ENCODE peak calls at places on chromosomes 3 and 15, in six cellular contexts. M is pancreas, U is nephron progenitor cell, O is suprapubic skin, Z is astrocyte, P is fibroblast of pulmonary artery. J is an unnamed sample.
A peak's percentile ranks its signal among the peaks of the same experiment; 100 is the strongest.

GRCh38 chr3:119173325-119173724 is at the start of gene UPK1B:
- DNase-seq in O (no peak), U (peak; percentile 42), M (no peak), P (no peak), Z (no peak), J (no peak)

GRCh38 chr15:95300958-95301357 is 1029.5 kb upstream of the NR2F2 start:
- DNase-seq in M (no peak), U (no peak), P (peak; percentile 94), O (no peak), Z (peak; percentile 72), J (no peak)

GRCh38 chr15:63447277-63447676 is 57.1 kb upstream of the USP3 start:
- DNase-seq in P (no peak), U (no peak), Z (no peak), O (no peak), M (no peak), J (no peak)

GRCh38 chr3:30112904-30113484 is 493.4 kb upstream of the TGFBR2 start:
- DNase-seq in Z (peak; percentile 21), O (no peak), U (no peak), P (peak; percentile 77), M (no peak), J (no peak)

GRCh38 chr15:27582741-27583400 is 516.2 kb downstream of the OCA2 start:
- DNase-seq in U (no peak), M (no peak), Z (peak; percentile 73), O (no peak), P (peak; percentile 23), J (no peak)

GRCh38 chr15:96014939-96015338 is 315.6 kb upstream of the NR2F2 start:
- DNase-seq in U (no peak), M (no peak), O (no peak), P (no peak), Z (no peak), J (no peak)

GRCh38 chr3:134333522-134334181 is 40.6 kb downstream of the AMOTL2 start:
- DNase-seq in P (peak; percentile 90), U (no peak), O (peak; percentile 67), M (no peak), Z (peak; percentile 76), J (no peak)

GRCh38 chr3:185630182-185630622 is 44.1 kb downstream of the SENP2 start:
- DNase-seq in U (no peak), M (no peak), P (peak; percentile 66), O (no peak), Z (peak; percentile 35), J (no peak)

GRCh38 chr3:88336894-88337293 is 187.1 kb downstream of the C3orf38 start:
- DNase-seq in P (no peak), M (no peak), O (no peak), U (no peak), Z (no peak), J (no peak)

DNA sequence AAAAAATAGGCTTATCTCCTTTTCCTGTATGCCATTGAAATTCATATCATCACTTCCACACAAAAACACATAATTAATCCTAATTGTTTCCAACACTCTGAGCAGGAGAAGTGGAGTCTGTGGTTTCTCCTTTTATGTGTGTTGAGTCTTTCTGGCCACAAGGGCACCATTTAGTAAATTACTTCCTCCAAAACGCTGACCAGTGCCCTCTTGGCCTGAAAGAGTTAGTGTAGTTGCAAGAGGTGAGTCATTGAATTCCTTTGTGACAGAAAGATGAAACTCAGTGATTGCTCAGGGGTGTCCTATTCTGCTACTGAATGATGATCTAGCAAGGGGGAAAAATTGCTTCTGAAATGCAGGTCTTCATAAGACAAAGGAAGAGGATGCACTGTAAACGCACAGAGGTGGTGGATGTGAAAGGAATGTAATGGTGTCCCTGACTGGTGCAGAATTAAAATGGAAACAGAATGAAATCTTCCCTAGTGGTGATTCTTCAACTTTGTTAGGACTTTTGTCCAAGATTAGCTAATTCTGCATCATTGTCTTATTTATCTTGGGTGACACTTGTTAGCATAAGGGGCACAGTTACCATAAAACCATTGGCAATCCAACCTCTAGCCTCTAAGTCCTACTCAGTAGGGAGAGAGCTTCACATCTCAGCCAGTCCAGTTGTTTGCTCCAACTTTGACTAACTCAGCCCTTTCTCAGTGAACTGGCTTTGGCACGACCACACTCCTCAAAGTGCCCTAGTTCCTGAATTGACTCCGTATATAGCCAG is 208.4 kb upstream of the NANOGP8 start:
- DNase-seq in U (no peak), P (peak; percentile 65), M (no peak), Z (peak; percentile 93), O (no peak), J (no peak)
- TF ChIP-seq CTCF in U (peak; percentile 17), P (peak; percentile 30), M (no peak), Z (peak; percentile 26), O (no peak), J (peak; percentile 25)

GRCh38 chr3:110667216-110667615 is 404.4 kb upstream of the NECTIN3 start:
- DNase-seq in Z (no peak), U (no peak), M (no peak), P (no peak), O (no peak), J (no peak)

DNA sequence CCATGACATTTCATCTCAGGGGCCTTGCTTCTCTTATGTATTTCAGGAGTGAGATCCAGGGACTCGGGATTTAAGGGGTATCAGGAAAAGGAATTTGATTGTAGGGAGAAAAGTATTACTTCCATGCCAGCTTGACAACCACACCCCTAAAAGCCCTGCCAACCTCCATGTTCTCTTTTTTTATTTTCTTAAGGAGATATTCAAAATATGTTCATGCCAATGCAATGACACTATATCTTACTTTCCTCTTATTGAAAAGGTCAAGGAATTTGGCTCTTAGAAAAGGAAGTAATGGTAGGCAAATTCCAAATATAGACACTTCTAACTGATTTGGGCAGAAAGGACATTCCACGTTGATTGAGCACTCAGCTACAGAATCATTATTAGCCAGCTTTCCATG is 407.5 kb upstream of the NECTIN3 start:
- DNase-seq in O (no peak), U (no peak), Z (peak; percentile 22), P (peak; percentile 39), M (no peak), J (no peak)
- TF ChIP-seq CTCF in O (no peak), U (no peak), Z (no peak), P (no peak), M (no peak), J (no peak)

GRCh38 chr3:178420033-178420432 is 116.2 kb upstream of the KCNMB2 start:
- DNase-seq in P (no peak), U (no peak), O (no peak), M (no peak), Z (no peak), J (no peak)

GRCh38 chr3:178419078-178419477 is 117.2 kb upstream of the KCNMB2 start:
- DNase-seq in M (no peak), Z (peak; percentile 25), U (no peak), O (no peak), P (peak; percentile 24), J (no peak)

GRCh38 chr3:178421069-178421468 is 115.2 kb upstream of the KCNMB2 start:
- DNase-seq in Z (no peak), P (no peak), U (no peak), O (no peak), M (no peak), J (no peak)

GRCh38 chr3:178417736-178418135 is 118.5 kb upstream of the KCNMB2 start:
- DNase-seq in O (no peak), U (no peak), P (no peak), Z (no peak), M (no peak), J (no peak)

DNA sequence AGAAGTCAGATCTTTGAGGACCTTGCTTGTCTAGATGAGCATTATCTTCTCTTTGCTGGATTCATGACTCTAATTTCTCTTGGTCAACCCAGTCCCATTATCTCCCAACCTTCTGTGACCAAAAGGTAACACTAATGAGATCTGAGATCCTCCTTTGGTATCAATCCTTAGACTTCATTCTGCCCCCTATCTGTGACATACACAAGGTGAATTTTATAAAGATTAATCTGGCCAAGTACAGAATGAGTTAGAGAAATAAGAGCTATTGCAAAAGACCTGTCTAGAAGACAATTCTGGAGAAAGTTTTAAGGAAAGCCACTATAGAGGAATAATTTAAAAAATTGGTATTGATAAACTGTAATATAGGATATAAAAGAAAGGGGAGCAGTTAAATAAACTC is 113.8 kb upstream of the KCNMB2 start:
- DNase-seq in O (no peak), P (no peak), U (no peak), M (no peak), Z (no peak), J (no peak)
- TF ChIP-seq CTCF in O (no peak), P (no peak), U (no peak), M (no peak), Z (no peak), J (peak; percentile 24)

GRCh38 chr3:78070188-78070587 is 1030.3 kb downstream of the ROBO2 start:
- DNase-seq in P (no peak), Z (no peak), U (no peak), O (no peak), M (no peak), J (no peak)

GRCh38 chr3:78066287-78066686 is 1026.4 kb downstream of the ROBO2 start:
- DNase-seq in P (no peak), U (no peak), O (no peak), Z (no peak), M (no peak), J (no peak)
- TF ChIP-seq CTCF in P (no peak), U (no peak), O (no peak), Z (no peak), M (no peak), J (no peak)

GRCh38 chr15:71195242-71195641 is 80.0 kb downstream of the THSD4 start:
- DNase-seq in P (peak; percentile 26), U (no peak), Z (no peak), M (no peak), O (no peak), J (no peak)
- TF ChIP-seq CTCF in P (peak; percentile 32), U (peak; percentile 13), Z (no peak), M (no peak), O (no peak), J (no peak)